ENCODE peak calls at places on chromosomes 7 and 10, in six cellular contexts. T, X, C, Q, R and I are unnamed samples.

GRCh38 chr7:13989138-13989943 is at the start of gene ETV1:
- DNase-seq in T (peak), Q (no peak), R (no peak), X (peak), C (peak), I (peak)

GRCh38 chr7:28409716-28410627 is 2.3 kb upstream of the CREB5 start:
- DNase-seq in X (no peak), Q (no peak), T (peak), C (peak), R (no peak), I (no peak)

GRCh38 chr10:88418871-88419270 is 164.2 kb downstream of the RNLS start:
- DNase-seq in T (no peak), C (no peak), Q (no peak), R (no peak), X (no peak), I (no peak)

GRCh38 chr10:119541046-119541445 is 1.5 kb downstream of the RGS10 start:
- DNase-seq in R (no peak), X (no peak), T (no peak), C (no peak), Q (no peak), I (no peak)

GRCh38 chr10:94084344-94084743 is 90.6 kb downstream of the PLCE1 start:
- DNase-seq in R (no peak), C (no peak), T (no peak), Q (no peak), X (no peak), I (no peak)

GRCh38 chr7:4175346-4175973 is 506.6 kb upstream of the FOXK1 start:
- DNase-seq in C (no peak), Q (no peak), X (no peak), R (no peak), T (no peak), I (no peak)

GRCh38 chr7:36404639-36405408 is 15.2 kb downstream of the ANLN start:
- DNase-seq in Q (no peak), R (no peak), X (no peak), T (no peak), C (no peak), I (no peak)

GRCh38 chr10:6300106-6300783 is 97.5 kb downstream of the PFKFB3 start:
- DNase-seq in X (no peak), C (peak), Q (peak), R (no peak), T (no peak), I (no peak)

GRCh38 chr10:18528292-18528691 is 123.1 kb downstream of the NSUN6 start:
- DNase-seq in X (no peak), C (no peak), T (no peak), R (no peak), Q (no peak), I (no peak)

GRCh38 chr10:125083576-125083920 is 76.8 kb downstream of the CTBP2 start:
- DNase-seq in C (peak), R (no peak), X (no peak), Q (no peak), T (peak), I (no peak)

GRCh38 chr10:68543004-68543918 is 15.9 kb upstream of the SLC25A16 start:
- DNase-seq in R (no peak), X (no peak), T (no peak), C (peak), Q (peak), I (no peak)

GRCh38 chr7:139774376-139774775 is 3.4 kb downstream of the HIPK2 start:
- DNase-seq in X (no peak), R (no peak), T (no peak), Q (no peak), C (peak), I (no peak)

GRCh38 chr7:11082552-11083213 is 109.0 kb downstream of the PHF14 start:
- DNase-seq in Q (no peak), R (no peak), T (no peak), C (peak), X (no peak), I (no peak)

GRCh38 chr10:62343000-62343399 is 31.2 kb upstream of the ZNF365 start:
- DNase-seq in C (no peak), T (no peak), R (no peak), X (no peak), Q (no peak), I (no peak)

GRCh38 chr10:85580585-85580984 is 786.0 kb downstream of the GRID1 start:
- DNase-seq in C (no peak), T (no peak), Q (no peak), R (no peak), X (no peak), I (no peak)

GRCh38 chr7:81721428-81721827 is 48.4 kb downstream of the HGF start:
- DNase-seq in Q (no peak), C (no peak), T (no peak), X (no peak), R (no peak), I (no peak)

GRCh38 chr10:104104926-104105325 is 17.0 kb upstream of the SFR1 start:
- DNase-seq in Q (no peak), X (no peak), R (no peak), C (no peak), T (no peak), I (no peak)

GRCh38 chr7:111741811-111742240 is 179.5 kb upstream of the IMMP2L start:
- DNase-seq in R (no peak), X (peak), C (peak), T (no peak), Q (no peak), I (peak)

GRCh38 chr7:102463841-102464576 is 654 bp downstream of the ALKBH4 start:
- DNase-seq in X (no peak), T (no peak), C (peak), R (no peak), Q (no peak), I (no peak)

GRCh38 chr7:93913197-93913596 is 6.8 kb downstream of the GNGT1 start:
- DNase-seq in R (no peak), Q (no peak), C (no peak), T (no peak), X (no peak), I (no peak)

GRCh38 chr10:75428434-75429158 is 2.8 kb upstream of the LRMDA start:
- DNase-seq in T (no peak), R (no peak), Q (no peak), C (no peak), X (no peak), I (no peak)

GRCh38 chr7:47371733-47372368 is 210.1 kb downstream of the TNS3 start:
- DNase-seq in R (no peak), C (peak), Q (peak), T (peak), X (peak), I (peak)

GRCh38 chr10:103111031-103111917 is 81.8 kb downstream of the NT5C2 start:
- DNase-seq in T (no peak), R (no peak), Q (no peak), C (peak), X (no peak), I (no peak)

GRCh38 chr10:51918451-51918850 is 219.1 kb upstream of the CSTF2T start:
- DNase-seq in R (no peak), X (no peak), C (no peak), Q (no peak), T (no peak), I (no peak)

GRCh38 chr10:70197235-70197952 is 27.1 kb upstream of the SAR1A start:
- DNase-seq in R (no peak), Q (no peak), T (no peak), C (no peak), X (no peak), I (no peak)